ENCODE peak calls at places on chromosome 11, in nine cellular contexts. F is activated T-helper 1 cell treated with Interleukin-2 at 50 U/mL for 16 hours; V is lung microvascular endothelial cell; E is myocyte; W is HuH-7.5; I is activated T-helper 9 cell treated with anti-CD3 and anti-CD28 coated beads, Interleukin-2, amount 50 U/mL, for 16 hours; D is activated CD4-positive, CD25-positive, alpha-beta regulatory T cell; G is AG20443; Q is GM10248. X is an unnamed sample.

GRCh38 chr11:57637626-57638004 is 12.1 kb downstream of the YPEL4 start:
- DNase-seq in F (no peak), V (no peak), E (peak; percentile 31), W (no peak), I (no peak), D (no peak), G (peak; percentile 29), Q (no peak), X (no peak)

GRCh38 chr11:103792981-103793468 is 243.4 kb upstream of the DDI1 start:
- DNase-seq in F (no peak), V (no peak), E (no peak), W (no peak), I (no peak), D (no peak), G (no peak), Q (no peak), X (no peak)

GRCh38 chr11:27281740-27282139 is 81.3 kb downstream of the CCDC34 start:
- DNase-seq in F (no peak), V (no peak), E (no peak), W (no peak), I (no peak), D (no peak), G (no peak), Q (no peak), X (no peak)

GRCh38 chr11:56817661-56818060 is 69.2 kb upstream of the OR9G4 start:
- DNase-seq in F (no peak), V (no peak), E (no peak), W (no peak), I (no peak), D (no peak), G (no peak), Q (no peak), X (peak; percentile 39)

GRCh38 chr11:133742388-133742787 is 102.9 kb downstream of the SPATA19 start:
- DNase-seq in F (no peak), V (no peak), E (no peak), W (no peak), I (no peak), D (no peak), G (no peak), Q (no peak), X (no peak)

GRCh38 chr11:122509091-122509490 is 146.4 kb upstream of the UBASH3B start:
- DNase-seq in F (no peak), V (no peak), E (peak; percentile 26), W (no peak), I (no peak), D (no peak), G (no peak), Q (no peak), X (no peak)

GRCh38 chr11:102831128-102831708 is 12.2 kb downstream of the MMP3 start:
- DNase-seq in F (no peak), V (peak; percentile 38), E (peak; percentile 14), W (no peak), I (no peak), D (no peak), G (peak; percentile 89), Q (peak; percentile 22), X (peak; percentile 79)

GRCh38 chr11:105232021-105232420 is 92.5 kb upstream of the CARD18 start:
- DNase-seq in F (no peak), V (no peak), E (no peak), W (no peak), I (no peak), D (no peak), G (no peak), Q (no peak), X (no peak)

GRCh38 chr11:62796281-62796680 is 4.5 kb upstream of the TMEM223 start:
- DNase-seq in F (no peak), V (no peak), E (no peak), W (no peak), I (no peak), D (no peak), G (no peak), Q (no peak), X (no peak)

GRCh38 chr11:13260963-13261599 is 16.5 kb upstream of the BMAL1 start:
- DNase-seq in F (no peak), V (peak; percentile 72), E (peak; percentile 31), W (no peak), I (no peak), D (no peak), G (peak; percentile 55), Q (no peak), X (no peak)

GRCh38 chr11:96010683-96011082 is 86.8 kb upstream of the MTMR2 start:
- DNase-seq in F (no peak), V (no peak), E (no peak), W (no peak), I (no peak), D (no peak), G (no peak), Q (no peak), X (no peak)

GRCh38 chr11:78651923-78652602 is 77.4 kb upstream of the NARS2 start:
- DNase-seq in F (no peak), V (no peak), E (no peak), W (no peak), I (no peak), D (no peak), G (no peak), Q (no peak), X (no peak)

X was measured in Calu3.